ENCODE peak calls at places on chromosomes 5 and 9, in six cellular contexts. S is sigmoid colon, K is GM12878, G is stomach, A is ovary, F is HepG2. R is an unnamed sample.
A peak's percentile ranks its signal among the peaks of the same experiment; 100 is the strongest.

GRCh38 chr9:95741631-95742030 is 133.9 kb upstream of the ERCC6L2 start:
- DNase-seq in S (no peak), K (no peak), G (no peak), A (no peak), F (no peak), R (no peak)

GRCh38 chr9:14661421-14662059 is 31.7 kb downstream of the ZDHHC21 start:
- DNase-seq in S (no peak), K (no peak), G (no peak), A (no peak), F (peak; percentile 27), R (no peak)

GRCh38 chr9:124256517-124257069 is 1.2 kb upstream of the NEK6 start:
- DNase-seq in S (peak; percentile 58), K (no peak), G (no peak), A (no peak), F (peak; percentile 39), R (no peak)

GRCh38 chr5:50325237-50325832 is 115.8 kb downstream of the EMB start:
- DNase-seq in S (no peak), K (no peak), G (no peak), A (no peak), F (no peak), R (no peak)

GRCh38 chr5:126515337-126515736 is 79.7 kb downstream of the ALDH7A1 start:
- DNase-seq in S (no peak), K (no peak), G (no peak), A (no peak), F (no peak), R (no peak)

GRCh38 chr5:34598177-34598794 is 57.8 kb upstream of the RAI14 start:
- DNase-seq in S (no peak), K (no peak), G (no peak), A (no peak), F (no peak), R (no peak)

GRCh38 chr5:67426961-67427630 is 230.5 kb upstream of the CD180 start:
- DNase-seq in S (no peak), K (no peak), G (no peak), A (no peak), F (no peak), R (no peak)

GRCh38 chr9:23855885-23856284 is 29.8 kb upstream of the ELAVL2 start:
- DNase-seq in S (no peak), K (no peak), G (no peak), A (no peak), F (no peak), R (no peak)

GRCh38 chr5:146130440-146131045 is 25.2 kb upstream of the PLAC8L1 start:
- DNase-seq in S (no peak), K (no peak), G (no peak), A (no peak), F (peak; percentile 4), R (no peak)

GRCh38 chr5:147403659-147404640 is 105.9 kb downstream of the DPYSL3 start:
- DNase-seq in S (peak; percentile 93), K (peak; percentile 63), G (no peak), A (peak; percentile 63), F (no peak), R (peak; percentile 61)

GRCh38 chr5:137728048-137728447 is 7.8 kb downstream of the KLHL3 start:
- DNase-seq in S (no peak), K (no peak), G (no peak), A (no peak), F (no peak), R (no peak)

GRCh38 chr5:147968855-147969254 is 62.5 kb upstream of the C5orf46 start:
- DNase-seq in S (no peak), K (no peak), G (no peak), A (no peak), F (no peak), R (no peak)

GRCh38 chr9:3527653-3527960 is 1.8 kb upstream of the RFX3 start:
- DNase-seq in S (no peak), K (no peak), G (no peak), A (no peak), F (peak; percentile 3), R (no peak)

GRCh38 chr5:107401470-107402085 is 269.2 kb downstream of the EFNA5 start:
- DNase-seq in S (no peak), K (no peak), G (no peak), A (no peak), F (no peak), R (no peak)

GRCh38 chr9:137804908-137805356 is 72.7 kb upstream of the CACNA1B start:
- DNase-seq in S (no peak), K (peak; percentile 16), G (no peak), A (no peak), F (no peak), R (no peak)

DNA sequence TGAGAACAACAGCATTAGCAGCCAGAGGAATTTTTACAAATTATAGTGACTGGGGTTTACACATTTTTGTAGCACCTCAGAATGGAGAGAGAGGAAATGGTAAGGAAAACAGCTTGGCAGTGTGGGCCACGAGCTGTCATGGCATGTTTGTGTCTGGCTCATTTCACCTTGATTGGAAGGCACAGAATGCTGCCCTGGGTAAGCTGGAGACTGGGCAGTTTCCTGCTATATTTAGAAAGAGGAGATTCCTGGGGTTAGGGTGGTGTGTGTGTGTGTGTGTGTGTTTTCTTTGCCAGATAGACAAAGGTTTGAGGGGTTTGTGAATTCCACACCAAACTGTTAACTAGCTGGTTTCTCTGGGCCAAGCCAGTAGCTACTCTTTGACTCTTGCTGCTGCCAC is 9.0 kb downstream of the ARHGAP26 start:
- DNase-seq in S (no peak), K (no peak), G (no peak), A (no peak), F (no peak), R (no peak)
- TF ChIP-seq EP300 in S (peak; percentile 71), K (no peak), G (no peak), A (no peak), F (no peak), R (no peak)

DNA sequence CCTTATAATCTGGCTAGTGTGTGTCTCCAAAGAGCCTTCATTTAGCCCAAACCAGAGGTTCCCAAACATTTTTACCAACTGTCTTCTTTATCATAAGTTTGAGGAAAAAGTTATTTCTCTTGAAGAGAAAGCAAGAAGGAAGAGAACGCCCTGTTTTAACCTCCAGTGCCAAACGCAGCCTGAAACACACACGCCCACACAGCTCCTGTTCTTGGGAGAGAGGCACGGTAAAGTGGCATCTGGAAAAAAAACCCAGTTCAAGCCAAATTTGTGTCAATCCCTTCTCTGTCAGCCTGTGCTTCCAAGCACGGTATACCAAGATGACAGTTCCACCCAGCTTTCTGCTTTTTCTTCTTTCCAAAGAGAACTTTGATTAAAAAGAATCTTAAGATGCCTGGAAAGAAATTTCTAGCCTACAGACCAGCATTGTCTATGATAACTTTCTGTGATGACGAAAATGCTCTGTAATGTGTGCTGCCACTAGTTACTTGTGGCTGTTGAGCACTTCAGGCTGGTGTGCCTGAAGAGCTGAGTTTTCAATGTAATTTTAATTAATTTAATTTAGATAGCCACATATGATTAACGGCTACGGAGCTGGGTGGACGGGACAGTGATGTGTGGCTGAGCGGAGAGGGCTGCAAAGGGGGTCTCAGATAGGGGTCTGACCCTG is 62.3 kb downstream of the ACER2 start:
- DNase-seq in S (no peak), K (no peak), G (no peak), A (no peak), F (no peak), R (no peak)
- H3K4me1 ChIP-seq in S (no peaks in the 10 kb centered on the region), K (no peaks in the 10 kb centered on the region), G (peaks cover 6% of the 10 kb centered on the region), A (peaks cover 7% of the 10 kb centered on the region), F (no peaks in the 10 kb centered on the region), R (no peaks in the 10 kb centered on the region)

DNA sequence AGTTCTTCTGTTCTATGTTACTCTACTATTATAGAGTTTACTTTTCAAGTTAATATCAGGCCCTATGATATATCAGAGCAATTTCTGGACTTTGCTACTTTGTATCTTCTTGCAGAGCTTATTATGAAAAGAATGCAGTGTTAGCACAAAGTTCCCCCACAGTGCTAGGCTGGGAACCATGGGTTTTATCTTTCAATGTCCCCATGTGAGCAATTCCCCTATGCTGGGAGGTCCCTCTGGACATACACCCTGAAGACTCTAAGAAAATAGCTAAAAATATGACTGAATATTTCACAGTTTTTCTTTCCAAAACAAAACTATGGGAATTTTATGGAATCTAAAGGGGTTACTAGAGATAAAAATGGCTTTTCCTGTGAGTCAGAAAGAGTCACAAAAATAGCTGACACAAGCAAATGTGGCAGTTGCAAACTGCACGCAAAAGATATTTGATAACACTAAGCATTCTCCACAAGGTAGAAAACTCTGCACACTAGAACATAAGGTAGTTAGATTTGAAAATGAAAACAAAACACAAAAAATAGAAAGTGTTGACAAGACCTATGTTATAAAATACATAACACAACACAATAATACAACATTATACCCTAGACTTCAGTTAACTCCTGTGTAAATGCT is 487.5 kb upstream of the GRIN3A start:
- DNase-seq in S (no peak), K (no peak), G (no peak), A (no peak), F (no peak), R (no peak)
- TF ChIP-seq EP300 in S (no peak), K (no peak), G (no peak), A (no peak), F (no peak), R (no peak)

GRCh38 chr5:131627466-131627865 is 7.6 kb downstream of the RAPGEF6 start:
- DNase-seq in S (no peak), K (no peak), G (no peak), A (no peak), F (no peak), R (no peak)

GRCh38 chr5:131633830-131634229 is 1.2 kb downstream of the RAPGEF6 start:
- DNase-seq in S (no peak), K (no peak), G (no peak), A (no peak), F (no peak), R (no peak)

GRCh38 chr5:131630208-131630962 is 4.6 kb downstream of the RAPGEF6 start:
- DNase-seq in S (no peak), K (no peak), G (no peak), A (no peak), F (peak; percentile 90), R (no peak)

GRCh38 chr5:131628990-131629389 is 6.0 kb downstream of the RAPGEF6 start:
- DNase-seq in S (no peak), K (no peak), G (no peak), A (no peak), F (no peak), R (no peak)

DNA sequence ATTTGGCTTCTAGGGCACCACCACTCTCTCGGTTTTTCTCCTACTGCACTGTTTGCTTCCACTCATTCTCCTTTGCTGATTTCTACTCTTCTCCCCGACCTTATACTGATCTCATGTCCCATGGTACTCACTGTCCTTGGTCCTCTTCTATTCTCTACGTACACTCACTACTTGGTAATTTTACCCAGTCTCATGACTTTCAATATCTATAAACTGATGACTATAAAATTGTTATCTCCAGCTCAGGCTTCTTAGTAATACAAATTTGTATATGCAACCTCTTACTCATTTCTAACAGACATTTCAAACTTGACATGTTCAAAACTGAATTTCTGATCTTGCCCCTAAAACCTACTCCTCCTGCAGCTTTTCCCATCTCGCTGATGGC is 4.1 kb downstream of the RAPGEF6 start:
- DNase-seq in S (no peak), K (no peak), G (no peak), A (no peak), F (no peak), R (no peak)
- H3K4me1 ChIP-seq in S (peaks cover 2% of the 10 kb centered on the region), K (peaks cover 5% of the 10 kb centered on the region), G (peaks cover 14% of the 10 kb centered on the region), A (peaks cover 5% of the 10 kb centered on the region), F (peaks cover 67% of the 10 kb centered on the region), R (peaks cover 25% of the 10 kb centered on the region)

GRCh38 chr5:81751836-81752643 is 1.1 kb upstream of the SSBP2 start:
- DNase-seq in S (peak; percentile 77), K (no peak), G (peak; percentile 30), A (no peak), F (no peak), R (peak; percentile 55)
- TF ChIP-seq EP300 in S (no peak), K (no peak), G (no peak), A (no peak), F (no peak), R (no peak)

GRCh38 chr9:99167694-99168093 is 54.0 kb downstream of the ALG2 start:
- DNase-seq in S (no peak), K (no peak), G (no peak), A (no peak), F (no peak), R (no peak)
- H3K4me1 ChIP-seq in S (no peaks in the 10 kb centered on the region), K (peaks cover 16% of the 10 kb centered on the region), G (no peaks in the 10 kb centered on the region), A (no peaks in the 10 kb centered on the region), F (peaks cover 34% of the 10 kb centered on the region), R (no peaks in the 10 kb centered on the region)

GRCh38 chr5:83418659-83419321 is 52.8 kb upstream of the VCAN start:
- DNase-seq in S (no peak), K (no peak), G (no peak), A (no peak), F (no peak), R (no peak)
- TF ChIP-seq EP300 in S (no peak), K (no peak), G (no peak), A (no peak), F (no peak), R (no peak)

R was measured in tibial nerve.